ENCODE peak calls at places on chromosomes 4 and X, in six cellular contexts. N is PC-9, L is hepatocyte, V is endothelial cell of umbilical vein, G is mammary epithelial cell, K is HCT116. F is an unnamed sample.

GRCh38 chr4:53821179-53821851 is 230.0 kb upstream of the LNX1 start:
- DNase-seq in N (no peak), L (peak; percentile 12), V (no peak), G (no peak), K (no peak), F (no peak)

GRCh38 chr4:177667687-177668086 is 225.4 kb upstream of the AGA start:
- DNase-seq in N (no peak), L (no peak), V (no peak), G (peak; percentile 4), K (no peak), F (no peak)

GRCh38 chr4:4784379-4784778 is 75.1 kb upstream of the MSX1 start:
- DNase-seq in N (no peak), L (no peak), V (no peak), G (no peak), K (no peak), F (no peak)

GRCh38 chrX:106510713-106511411 is 100.9 kb upstream of the RADX start:
- DNase-seq in N (no peak), L (no peak), V (no peak), G (no peak), K (no peak), F (no peak)

GRCh38 chr4:54232151-54232688 is 3.1 kb downstream of the PDGFRA start:
- DNase-seq in N (no peak), L (peak; percentile 19), V (no peak), G (no peak), K (no peak), F (no peak)

GRCh38 chrX:97117572-97117971 is 233.9 kb downstream of the RPA4 start:
- DNase-seq in N (no peak), L (no peak), V (no peak), G (no peak), K (no peak), F (no peak)

GRCh38 chr4:140343303-140343702 is 30.1 kb upstream of the SCOC start:
- DNase-seq in N (peak; percentile 42), L (peak; percentile 85), V (peak; percentile 63), G (peak; percentile 25), K (peak; percentile 31), F (no peak)

GRCh38 chr4:807792-808191 is 18.1 kb downstream of the CPLX1 start:
- DNase-seq in N (no peak), L (no peak), V (no peak), G (no peak), K (no peak), F (no peak)

GRCh38 chr4:176988226-176988625 is 195.5 kb upstream of the VEGFC start:
- DNase-seq in N (peak; percentile 77), L (peak; percentile 55), V (peak; percentile 92), G (peak; percentile 95), K (peak; percentile 61), F (no peak)

GRCh38 chrX:70482300-70482699 is 37.7 kb downstream of the DLG3 start:
- DNase-seq in N (no peak), L (no peak), V (no peak), G (no peak), K (no peak), F (no peak)

GRCh38 chr4:186029731-186030421 is 39.1 kb upstream of the TLR3 start:
- DNase-seq in N (no peak), L (peak; percentile 62), V (peak; percentile 85), G (no peak), K (no peak), F (no peak)

GRCh38 chr4:48047421-48047844 is 30.9 kb downstream of the NIPAL1 start:
- DNase-seq in N (no peak), L (no peak), V (no peak), G (no peak), K (no peak), F (peak; percentile 90)

GRCh38 chrX:25523574-25523973 is 507.8 kb upstream of the ARX start:
- DNase-seq in N (no peak), L (peak; percentile 65), V (peak; percentile 82), G (peak; percentile 3), K (peak; percentile 6), F (peak; percentile 69)

GRCh38 chrX:137031517-137032377 is 2.0 kb downstream of the GPR101 start:
- DNase-seq in N (no peak), L (peak; percentile 56), V (peak; percentile 7), G (peak; percentile 25), K (no peak), F (no peak)

GRCh38 chr4:13294961-13295605 is 189.1 kb downstream of the RAB28 start:
- DNase-seq in N (no peak), L (peak; percentile 39), V (no peak), G (peak; percentile 9), K (no peak), F (no peak)

GRCh38 chr4:19645589-19645988 is 606.1 kb upstream of the SLIT2 start:
- DNase-seq in N (no peak), L (no peak), V (no peak), G (no peak), K (no peak), F (no peak)

GRCh38 chr4:95061220-95061619 is 303.5 kb downstream of the BMPR1B start:
- DNase-seq in N (no peak), L (no peak), V (peak; percentile 56), G (no peak), K (no peak), F (no peak)

GRCh38 chr4:15077969-15078368 is 75.7 kb downstream of the CPEB2 start:
- DNase-seq in N (no peak), L (no peak), V (no peak), G (peak; percentile 77), K (no peak), F (no peak)

GRCh38 chr4:105122334-105122733 is 24.3 kb upstream of the TET2 start:
- DNase-seq in N (peak; percentile 58), L (peak; percentile 37), V (peak; percentile 13), G (peak; percentile 11), K (no peak), F (no peak)

DNA sequence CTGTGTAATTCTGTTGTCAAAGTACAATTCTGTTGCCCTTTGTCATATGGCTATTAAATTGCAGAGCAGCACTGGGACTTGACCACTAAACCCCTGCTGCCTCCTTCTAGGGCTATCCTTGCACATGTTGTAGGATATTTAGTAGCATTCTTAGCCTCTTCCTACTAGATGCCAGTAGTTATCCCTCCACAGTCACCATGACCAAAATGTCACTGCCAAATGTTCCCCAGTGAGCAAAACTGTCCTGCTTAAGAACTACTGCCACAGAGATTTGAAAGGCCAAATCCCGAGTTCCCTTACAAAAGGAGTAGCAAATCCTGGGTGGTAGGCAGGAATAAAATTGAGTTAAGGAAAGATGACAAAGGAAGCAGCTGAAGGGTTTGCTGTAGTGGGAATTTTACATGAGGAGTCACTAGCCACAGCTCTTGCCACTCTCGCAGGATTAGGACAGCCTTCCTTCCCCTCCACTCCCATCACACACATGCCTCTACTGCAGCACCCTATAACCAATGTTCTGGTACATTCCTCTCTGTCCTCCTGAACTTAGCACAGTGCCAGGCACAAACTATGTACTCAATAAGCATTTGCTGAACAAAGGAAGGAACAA is 8.4 kb downstream of the APBB2 start:
- DNase-seq in N (no peak), L (no peak), V (peak; percentile 19), G (no peak), K (no peak), F (no peak)
- H3K27ac ChIP-seq in N (no peak overlapping the region), L (no peak overlapping the region), V (peak overlapping the region; percentile 63), G (no peak overlapping the region), K (peak overlapping the region; percentile 56), F (no peak overlapping the region)

GRCh38 chr4:173415885-173416658 is 17.2 kb upstream of the SCRG1 start:
- DNase-seq in N (no peak), L (no peak), V (no peak), G (peak; percentile 87), K (no peak), F (no peak)

GRCh38 chr4:173420324-173420752 is 21.4 kb upstream of the SCRG1 start:
- DNase-seq in N (no peak), L (no peak), V (peak; percentile 49), G (no peak), K (peak; percentile 12), F (no peak)

GRCh38 chr4:173415092-173415491 is 16.2 kb upstream of the SCRG1 start:
- DNase-seq in N (peak; percentile 83), L (no peak), V (no peak), G (peak; percentile 90), K (no peak), F (no peak)

GRCh38 chr4:173418636-173419035 is 19.7 kb upstream of the SCRG1 start:
- DNase-seq in N (no peak), L (no peak), V (peak; percentile 51), G (no peak), K (no peak), F (no peak)

GRCh38 chr4:173417833-173418232 is 18.9 kb upstream of the SCRG1 start:
- DNase-seq in N (peak; percentile 58), L (no peak), V (peak; percentile 60), G (no peak), K (no peak), F (no peak)
- H3K4me2 ChIP-seq in N (peak overlapping the region; percentile 19), L (no peak overlapping the region), V (peak overlapping the region; percentile 0), G (no peak overlapping the region), K (no peak overlapping the region), F (no peak overlapping the region)

DNA sequence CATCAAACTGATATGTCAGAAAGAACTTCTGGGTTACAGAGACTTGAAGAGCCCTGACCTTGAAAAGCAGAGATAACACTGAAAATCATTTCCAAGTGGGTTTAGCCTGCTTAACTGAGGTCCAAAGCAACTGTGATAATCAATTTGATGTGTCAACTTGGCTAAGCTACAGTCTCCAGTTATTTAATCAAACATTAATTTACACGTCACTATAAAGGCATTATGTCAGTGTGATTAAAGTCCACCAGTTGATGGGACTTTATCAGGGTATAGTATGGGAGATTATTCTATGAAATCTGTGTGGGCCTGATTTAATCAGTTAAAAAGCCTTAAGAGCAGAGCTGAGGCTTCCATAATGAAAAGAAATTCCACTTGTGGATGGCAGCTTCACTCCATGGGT is 69.1 kb upstream of the PRSS48 start:
- DNase-seq in N (no peak), L (no peak), V (no peak), G (no peak), K (no peak), F (no peak)
- H3K27ac ChIP-seq in N (no peak overlapping the region), L (no peak overlapping the region), V (no peak overlapping the region), G (no peak overlapping the region), K (no peak overlapping the region), F (no peak overlapping the region)

GRCh38 chrX:103730746-103731508 is 20.2 kb downstream of the TMEM31 start:
- DNase-seq in N (no peak), L (no peak), V (peak; percentile 73), G (peak; percentile 76), K (no peak), F (no peak)

GRCh38 chrX:103733017-103733416 is 22.3 kb downstream of the TMEM31 start:
- DNase-seq in N (no peak), L (no peak), V (no peak), G (no peak), K (no peak), F (no peak)

GRCh38 chrX:103729015-103729414 is 18.3 kb downstream of the TMEM31 start:
- DNase-seq in N (no peak), L (no peak), V (no peak), G (no peak), K (no peak), F (no peak)

GRCh38 chrX:103730147-103730546 is 19.4 kb downstream of the TMEM31 start:
- DNase-seq in N (no peak), L (no peak), V (no peak), G (no peak), K (no peak), F (no peak)

DNA sequence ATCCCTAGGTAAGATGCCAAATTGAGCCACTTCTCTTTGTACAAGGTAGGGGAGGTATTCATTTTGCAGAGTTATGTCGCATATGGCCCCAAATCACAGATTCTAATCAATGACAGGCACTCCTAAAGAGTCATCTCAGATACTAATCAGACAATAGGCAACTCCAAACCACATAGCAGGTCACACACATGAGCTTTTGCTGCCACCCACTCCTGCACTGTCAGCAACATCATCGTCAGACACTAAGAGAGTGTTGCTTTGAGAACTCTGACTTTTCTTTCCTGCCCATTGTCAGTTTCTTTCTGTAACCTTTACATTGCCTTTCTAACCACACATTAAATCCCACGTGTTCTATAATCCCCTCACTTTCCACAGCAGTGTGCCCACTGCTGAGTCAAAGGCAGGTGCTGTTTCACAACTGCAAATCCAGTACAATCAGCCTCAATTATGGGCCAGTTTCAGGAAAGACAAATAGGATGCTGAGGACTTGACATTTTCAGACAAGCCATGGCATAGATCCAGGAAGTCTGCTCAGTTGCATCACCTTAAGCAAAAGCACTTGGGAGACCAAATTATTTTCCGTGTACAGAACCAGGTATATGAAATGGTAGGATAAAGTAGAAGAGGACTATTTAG is 23.5 kb downstream of the TMEM31 start:
- DNase-seq in N (no peak), L (no peak), V (no peak), G (peak; percentile 68), K (no peak), F (no peak)
- H3K4me2 ChIP-seq in N (no peak overlapping the region), L (no peak overlapping the region), V (no peak overlapping the region), G (no peak overlapping the region), K (no peak overlapping the region), F (no peak overlapping the region)